ENCODE peak calls at places on chromosomes 12 and 14, in four cellular contexts. Q, E, M and X are unnamed samples.

GRCh38 chr12:15544589-15544988 is 222.3 kb downstream of the PTPRO start:
- DNase-seq in Q (no peak), E (no peak), M (no peak), X (no peak)

GRCh38 chr12:127300753-127301152 is 966.2 kb upstream of the TMEM132C start:
- DNase-seq in Q (no peak), E (no peak), M (no peak), X (no peak)

GRCh38 chr12:71581206-71581605 is 82.4 kb downstream of the ZFC3H1 start:
- DNase-seq in Q (no peak), E (no peak), M (no peak), X (no peak)

GRCh38 chr14:25406818-25407217 is 356.9 kb upstream of the STXBP6 start:
- DNase-seq in Q (no peak), E (no peak), M (no peak), X (no peak)

GRCh38 chr12:69608114-69608513 is 2.6 kb downstream of the LRRC10 start:
- DNase-seq in Q (no peak), E (no peak), M (no peak), X (no peak)

GRCh38 chr14:104530651-104531050 is 48.9 kb upstream of the C14orf180 start:
- DNase-seq in Q (no peak), E (no peak), M (no peak), X (no peak)

GRCh38 chr14:72946491-72946890 is 20.2 kb downstream of the DCAF4 start:
- DNase-seq in Q (no peak), E (no peak), M (no peak), X (no peak)

GRCh38 chr12:119448737-119449136 is 114.2 kb downstream of the CCDC60 start:
- DNase-seq in Q (no peak), E (no peak), M (peak; percentile 14), X (no peak)

GRCh38 chr12:13609874-13610273 is 371.5 kb downstream of the GRIN2B start:
- DNase-seq in Q (no peak), E (no peak), M (no peak), X (no peak)

GRCh38 chr12:8860165-8860961 is 37.9 kb downstream of the A2ML1 start:
- DNase-seq in Q (no peak), E (no peak), M (no peak), X (peak; percentile 34)

GRCh38 chr12:93612719-93613228 is 40.3 kb downstream of the SOCS2 start:
- DNase-seq in Q (no peak), E (no peak), M (no peak), X (peak; percentile 52)

GRCh38 chr12:72057330-72057911 is 118.8 kb downstream of the TPH2 start:
- DNase-seq in Q (no peak), E (no peak), M (no peak), X (no peak)

GRCh38 chr14:58878740-58879139 is 241.0 kb downstream of the DACT1 start:
- DNase-seq in Q (no peak), E (no peak), M (no peak), X (no peak)

GRCh38 chr12:48002773-48003218 is 1.5 kb downstream of the COL2A1 start:
- DNase-seq in Q (no peak), E (no peak), M (no peak), X (no peak)

GRCh38 chr14:59333668-59334067 is 131.5 kb downstream of the GPR135 start:
- DNase-seq in Q (no peak), E (no peak), M (peak; percentile 30), X (peak; percentile 34)

GRCh38 chr14:81525129-81525528 is 8.5 kb downstream of the SEL1L start:
- DNase-seq in Q (no peak), E (no peak), M (no peak), X (no peak)

GRCh38 chr14:53187921-53188463 is 34.9 kb upstream of the DDHD1 start:
- DNase-seq in Q (no peak), E (no peak), M (no peak), X (no peak)

GRCh38 chr12:12449533-12450025 is 92.7 kb downstream of the BORCS5 start:
- DNase-seq in Q (no peak), E (no peak), M (no peak), X (no peak)